ENCODE peak calls at places on chromosome 13, in six cellular contexts. G, E, V, K, N and Y are unnamed samples.

GRCh38 chr13:110062077-110062776 is 244.7 kb downstream of the COL4A1 start:
- DNase-seq in G (peak; percentile 14), E (no peak), V (no peak), K (peak; percentile 30), N (no peak), Y (no peak)

GRCh38 chr13:43388282-43389034 is 365.1 kb downstream of the DNAJC15 start:
- DNase-seq in G (no peak), E (no peak), V (no peak), K (peak; percentile 38), N (no peak), Y (no peak)

GRCh38 chr13:30982911-30983310 is 50.5 kb downstream of the TEX26 start:
- DNase-seq in G (no peak), E (no peak), V (no peak), K (no peak), N (no peak), Y (no peak)

GRCh38 chr13:114131581-114132418 is 623 bp downstream of the RASA3 start:
- DNase-seq in G (no peak), E (no peak), V (no peak), K (no peak), N (no peak), Y (no peak)

GRCh38 chr13:24723206-24723605 is 40.8 kb upstream of the RNF17 start:
- DNase-seq in G (no peak), E (no peak), V (no peak), K (no peak), N (no peak), Y (no peak)

GRCh38 chr13:61162636-61163035 is 253.0 kb downstream of the PCDH20 start:
- DNase-seq in G (no peak), E (no peak), V (no peak), K (no peak), N (no peak), Y (no peak)

GRCh38 chr13:84645196-84646071 is 763.2 kb upstream of the SLITRK1 start:
- DNase-seq in G (peak; percentile 93), E (peak; percentile 2), V (no peak), K (no peak), N (no peak), Y (no peak)

GRCh38 chr13:93422980-93423554 is 196.5 kb downstream of the GPC6 start:
- DNase-seq in G (no peak), E (no peak), V (no peak), K (no peak), N (no peak), Y (no peak)

GRCh38 chr13:97242755-97243497 is 20.8 kb downstream of the MBNL2 start:
- DNase-seq in G (no peak), E (peak; percentile 87), V (no peak), K (no peak), N (no peak), Y (no peak)

GRCh38 chr13:95115525-95115924 is 185.7 kb downstream of the ABCC4 start:
- DNase-seq in G (no peak), E (no peak), V (no peak), K (no peak), N (no peak), Y (no peak)

GRCh38 chr13:100154835-100155463 is 66.1 kb downstream of the PCCA start:
- DNase-seq in G (no peak), E (no peak), V (no peak), K (no peak), N (no peak), Y (no peak)

GRCh38 chr13:82661126-82661525 is 1221.1 kb downstream of the SLITRK1 start:
- DNase-seq in G (no peak), E (no peak), V (no peak), K (no peak), N (no peak), Y (no peak)

GRCh38 chr13:29923554-29924481 is 73.4 kb upstream of the UBL3 start:
- DNase-seq in G (peak; percentile 98), E (no peak), V (peak; percentile 89), K (peak; percentile 96), N (peak; percentile 38), Y (peak; percentile 88)

GRCh38 chr13:43804461-43805070 is 17.8 kb upstream of the ENOX1 start:
- DNase-seq in G (peak; percentile 69), E (no peak), V (no peak), K (no peak), N (no peak), Y (no peak)

GRCh38 chr13:27374650-27375049 is 49.8 kb upstream of the GTF3A start:
- DNase-seq in G (peak; percentile 82), E (peak; percentile 23), V (peak; percentile 42), K (peak; percentile 77), N (peak; percentile 63), Y (peak; percentile 74)

GRCh38 chr13:30698023-30698422 is 37.3 kb upstream of the ALOX5AP start:
- DNase-seq in G (peak; percentile 75), E (no peak), V (no peak), K (no peak), N (no peak), Y (no peak)

GRCh38 chr13:37647038-37647650 is 48.6 kb upstream of the POSTN start:
- DNase-seq in G (no peak), E (no peak), V (no peak), K (no peak), N (no peak), Y (no peak)

GRCh38 chr13:110319774-110320509 is 12.9 kb downstream of the COL4A2 start:
- DNase-seq in G (peak; percentile 68), E (no peak), V (no peak), K (peak; percentile 55), N (no peak), Y (no peak)

GRCh38 chr13:112510987-112511715 is 76.8 kb downstream of the TUBGCP3 start:
- DNase-seq in G (no peak), E (no peak), V (no peak), K (no peak), N (no peak), Y (no peak)

GRCh38 chr13:80276371-80277289 is 64.3 kb downstream of the SPRY2 start:
- DNase-seq in G (peak; percentile 64), E (peak; percentile 15), V (no peak), K (no peak), N (no peak), Y (peak; percentile 47)

GRCh38 chr13:98787986-98788385 is 35.5 kb upstream of the SLC15A1 start:
- DNase-seq in G (no peak), E (no peak), V (no peak), K (no peak), N (no peak), Y (no peak)